ENCODE peak calls at places on chromosomes 13 and 19, in nine cellular contexts. K is breast epithelium, L is heart left ventricle, V is Peyer's patch, H is spleen, M is IMR-90, B is body of pancreas, R is NB4, D is erythroblast. C is an unnamed sample.

GRCh38 chr13:33606692-33607091 is 211.3 kb upstream of the RFC3 start:
- DNase-seq in K (no peak), L (no peak), V (no peak), H (no peak), M (no peak), B (no peak), R (no peak), D (no peak), C (no peak)

GRCh38 chr19:41398042-41398403 is 405 bp downstream of the BCKDHA start:
- DNase-seq in K (no peak), L (no peak), V (no peak), H (no peak), M (no peak), B (no peak), R (peak; percentile 61), D (peak; percentile 58), C (no peak)

GRCh38 chr13:51747438-51748434 is 56.2 kb downstream of the DHRS12 start:
- DNase-seq in K (no peak), L (no peak), V (no peak), H (no peak), M (no peak), B (no peak), R (no peak), D (no peak), C (no peak)

GRCh38 chr19:39970424-39970673 is 616 bp upstream of the PSMC4 start:
- DNase-seq in K (no peak), L (no peak), V (no peak), H (no peak), M (no peak), B (no peak), R (peak; percentile 60), D (no peak), C (peak; percentile 55)

GRCh38 chr13:113064000-113064533 is 41.5 kb upstream of the F7 start:
- DNase-seq in K (no peak), L (no peak), V (no peak), H (peak; percentile 53), M (no peak), B (no peak), R (no peak), D (no peak), C (no peak)

GRCh38 chr19:47135156-47135555 is 4.5 kb downstream of the SAE1 start:
- DNase-seq in K (no peak), L (no peak), V (no peak), H (no peak), M (no peak), B (no peak), R (no peak), D (no peak), C (no peak)

GRCh38 chr13:100274942-100275506 is 186.1 kb downstream of the PCCA start:
- DNase-seq in K (no peak), L (no peak), V (no peak), H (no peak), M (peak; percentile 4), B (no peak), R (peak; percentile 94), D (no peak), C (no peak)

GRCh38 chr13:106446011-106446410 is 89.5 kb downstream of the EFNB2 start:
- DNase-seq in K (no peak), L (no peak), V (no peak), H (no peak), M (peak; percentile 65), B (no peak), R (no peak), D (no peak), C (no peak)

GRCh38 chr19:38644719-38645118 is 2.7 kb upstream of the ACTN4 start:
- DNase-seq in K (no peak), L (no peak), V (peak; percentile 65), H (no peak), M (no peak), B (no peak), R (no peak), D (no peak), C (no peak)

GRCh38 chr19:38640368-38640767 is 7.1 kb upstream of the ACTN4 start:
- DNase-seq in K (no peak), L (peak; percentile 64), V (no peak), H (no peak), M (peak; percentile 56), B (no peak), R (no peak), D (no peak), C (no peak)

GRCh38 chr19:38638461-38638860 is 9.0 kb upstream of the ACTN4 start:
- DNase-seq in K (no peak), L (no peak), V (no peak), H (no peak), M (no peak), B (no peak), R (no peak), D (no peak), C (no peak)

GRCh38 chr19:38639679-38640078 is 7.8 kb upstream of the ACTN4 start:
- DNase-seq in K (no peak), L (no peak), V (no peak), H (no peak), M (no peak), B (no peak), R (no peak), D (no peak), C (no peak)

DNA sequence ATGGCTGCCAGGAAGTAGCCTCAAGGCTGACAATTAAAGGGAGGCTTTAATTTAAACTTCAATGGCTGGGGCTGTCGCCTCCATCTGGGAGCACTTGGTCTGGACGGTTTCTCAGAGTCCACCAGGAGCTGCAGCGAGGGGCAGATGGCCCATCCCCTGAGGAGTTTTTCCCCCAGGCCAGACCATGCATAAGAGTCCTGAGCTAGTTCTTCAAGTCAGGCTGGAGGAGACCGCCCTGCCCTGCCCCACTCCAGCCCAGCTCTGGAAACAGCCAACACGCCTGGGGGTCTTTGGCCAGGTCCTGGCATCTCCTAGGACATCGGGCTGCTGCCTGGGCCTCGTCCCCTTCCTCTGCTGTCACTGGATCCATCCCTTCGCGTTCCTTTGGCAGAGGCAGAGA is 5.3 kb upstream of the ACTN4 start:
- DNase-seq in K (no peak), L (no peak), V (no peak), H (no peak), M (no peak), B (no peak), R (no peak), D (no peak), C (no peak)
- TF ChIP-seq POLR2A in K (no peak), L (no peak), V (no peak), H (no peak), M (no peak), B (no peak), R (no peak), D (no peak), C (no peak)

GRCh38 chr19:4066682-4067395 is at the start of gene ZBTB7A:
- DNase-seq in K (peak; percentile 79), L (peak; percentile 88), V (peak; percentile 96), H (peak; percentile 97), M (peak; percentile 61), B (peak; percentile 90), R (peak; percentile 86), D (peak; percentile 98), C (peak; percentile 96)

GRCh38 chr19:4069331-4069959 is 2.7 kb upstream of the ZBTB7A start:
- DNase-seq in K (no peak), L (no peak), V (peak; percentile 84), H (peak; percentile 92), M (no peak), B (no peak), R (peak; percentile 57), D (no peak), C (no peak)

GRCh38 chr19:4068058-4068966 is 1.6 kb upstream of the ZBTB7A start:
- DNase-seq in K (no peak), L (no peak), V (peak; percentile 76), H (peak; percentile 86), M (no peak), B (no peak), R (peak; percentile 42), D (no peak), C (no peak)

GRCh38 chr19:4066176-4066606 is 508 bp downstream of the ZBTB7A start:
- DNase-seq in K (no peak), L (no peak), V (peak; percentile 81), H (peak; percentile 94), M (no peak), B (no peak), R (no peak), D (no peak), C (no peak)

GRCh38 chr19:4067396-4068057 is 828 bp upstream of the ZBTB7A start:
- DNase-seq in K (no peak), L (peak; percentile 68), V (no peak), H (peak; percentile 92), M (no peak), B (peak; percentile 50), R (peak; percentile 67), D (peak; percentile 88), C (no peak)
- TF ChIP-seq POLR2A in K (no peak), L (peak; percentile 29), V (peak; percentile 37), H (no peak), M (no peak), B (peak; percentile 44), R (no peak), D (peak; percentile 17), C (no peak)

DNA sequence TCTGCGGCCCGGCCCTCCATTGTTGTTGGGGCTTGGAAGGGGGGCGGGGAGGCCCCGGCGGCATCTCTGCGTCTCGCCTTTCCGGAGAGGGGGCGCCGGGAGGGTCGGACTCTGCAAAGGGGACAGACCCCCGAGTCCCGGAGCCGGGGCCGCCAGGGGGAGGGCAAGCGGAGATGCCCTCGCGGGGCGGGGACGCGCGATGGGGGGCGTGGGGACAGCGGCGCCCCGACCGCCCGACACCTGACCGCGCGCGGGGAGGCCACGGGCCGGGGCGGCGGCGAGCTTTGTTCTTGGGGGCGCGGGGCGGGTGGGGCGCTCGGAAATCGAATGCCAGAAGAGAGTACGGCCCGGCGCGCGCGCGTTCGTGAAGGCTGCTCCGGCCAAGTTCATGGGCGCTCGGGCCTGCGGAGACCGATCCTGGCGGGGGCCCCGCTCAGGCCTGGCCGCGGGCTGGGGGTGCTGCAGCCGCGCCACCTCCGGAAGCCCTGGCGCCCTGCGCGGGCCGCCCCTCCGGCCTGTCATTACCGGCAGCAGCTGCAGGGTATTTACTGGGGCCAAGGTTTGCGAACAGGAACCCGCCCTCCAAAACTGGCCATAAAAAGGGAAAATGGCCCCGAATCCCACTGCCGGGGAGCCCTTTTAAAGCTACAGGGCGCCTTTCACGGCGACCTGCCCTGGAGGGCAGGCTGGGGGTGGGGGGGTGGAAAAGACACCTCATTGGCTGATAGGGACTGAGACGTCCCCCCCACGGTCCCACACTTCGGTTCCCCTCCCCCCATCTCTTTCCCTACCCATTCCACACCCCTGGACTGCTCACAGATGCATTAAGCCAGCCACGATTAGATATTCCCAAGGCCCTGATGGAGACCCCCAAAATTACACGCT is 11.1 kb upstream of the NANOS3 start:
- DNase-seq in K (no peak), L (no peak), V (no peak), H (peak; percentile 78), M (no peak), B (peak; percentile 48), R (peak; percentile 60), D (no peak), C (no peak)
- TF ChIP-seq POLR2A in K (no peak), L (no peak), V (no peak), H (no peak), M (no peak), B (peak; percentile 23), R (peak; percentile 14), D (no peak), C (no peak)

DNA sequence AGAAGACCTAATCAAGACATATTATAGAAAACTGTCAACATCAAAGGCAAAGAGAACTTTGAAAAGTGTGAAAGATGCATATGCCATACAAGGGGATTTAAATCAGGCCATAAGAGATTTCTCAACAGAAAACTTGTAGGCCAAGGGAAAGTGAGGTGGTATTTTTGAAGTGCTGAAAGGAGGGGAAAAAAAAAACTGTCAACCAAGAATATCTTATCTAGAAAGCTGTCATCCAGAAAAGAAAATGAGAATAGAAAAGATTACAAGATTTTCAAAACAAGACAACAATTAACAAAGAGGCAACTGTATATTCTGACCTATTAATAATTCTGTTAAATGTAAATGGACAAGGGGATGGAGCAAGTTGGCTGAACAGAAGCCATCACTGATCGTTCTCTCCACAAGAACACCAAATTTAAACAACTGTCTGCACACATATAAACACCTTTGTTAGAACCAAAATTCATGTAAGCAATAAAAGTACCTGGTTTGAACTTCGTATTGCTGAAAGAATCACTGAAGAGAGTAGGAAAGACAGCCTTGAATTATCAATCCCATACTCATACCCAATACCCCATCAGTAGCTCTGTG is 880.1 kb upstream of the PCDH9 start:
- DNase-seq in K (no peak), L (no peak), V (no peak), H (no peak), M (no peak), B (no peak), R (no peak), D (no peak), C (no peak)
- TF ChIP-seq POLR2A in K (no peak), L (no peak), V (no peak), H (no peak), M (no peak), B (no peak), R (no peak), D (no peak), C (no peak)

C was measured in H54.